ENCODE peak calls at places on chromosomes 12 and 14, in ten cellular contexts. K is OCI-LY7; Y is naive thymus-derived CD4-positive, alpha-beta T cell; T is neural progenitor cell; C is GM23248; Q is RWPE1; J is left ventricle myocardium inferior; R is CD4-positive, CD25-positive, alpha-beta regulatory T cell; H is mammary epithelial cell; S is breast epithelium. P is an unnamed sample.

GRCh38 chr12:50488801-50489200 is 16.0 kb upstream of the DIP2B start:
- DNase-seq in C (no peak), Q (no peak), T (no peak), R (no peak), H (no peak), S (no peak), J (no peak), Y (no peak), K (no peak), P (peak)

GRCh38 chr14:105491366-105492006 is 440 bp downstream of the TEDC1 start:
- DNase-seq in J (peak), C (peak), K (peak), R (peak), Q (peak), Y (peak), H (peak), T (peak), S (no peak), P (peak)

GRCh38 chr12:6942331-6942665 is 1.3 kb upstream of the RNU7-1 start:
- DNase-seq in Y (no peak), Q (no peak), C (no peak), R (no peak), T (no peak), S (no peak), K (no peak), J (no peak), H (no peak), P (no peak)

GRCh38 chr14:85529803-85530574 is at the start of gene FLRT2:
- DNase-seq in C (peak), J (peak), Q (peak), H (peak), R (no peak), Y (no peak), T (peak), S (no peak), K (no peak), P (peak)

GRCh38 chr14:42140831-42141279 is 534.2 kb downstream of the LRFN5 start:
- DNase-seq in C (peak), Y (no peak), K (no peak), J (no peak), R (no peak), H (peak), S (no peak), Q (peak), T (no peak), P (no peak)

GRCh38 chr12:120688527-120689071 is 1.6 kb downstream of the MLEC start:
- DNase-seq in J (no peak), C (peak), R (peak), T (no peak), K (no peak), S (no peak), H (no peak), Y (no peak), Q (no peak), P (peak)

GRCh38 chr12:75852956-75853355 is 178.6 kb downstream of the PHLDA1 start:
- DNase-seq in Y (no peak), R (no peak), T (no peak), C (no peak), J (no peak), Q (no peak), S (no peak), H (peak), K (no peak), P (no peak)

GRCh38 chr12:22414742-22415141 is 80.2 kb upstream of the ST8SIA1 start:
- DNase-seq in T (no peak), H (no peak), C (no peak), S (no peak), J (no peak), K (no peak), R (no peak), Y (no peak), Q (no peak), P (no peak)

GRCh38 chr12:2057041-2057792 is 4.4 kb downstream of the CACNA1C start:
- DNase-seq in S (no peak), T (peak), C (peak), Y (no peak), R (peak), J (peak), Q (no peak), K (peak), H (peak), P (peak)

GRCh38 chr12:18139989-18140596 is 50.1 kb upstream of the RERGL start:
- DNase-seq in Y (no peak), H (peak), R (peak), C (peak), J (no peak), K (peak), T (peak), Q (no peak), S (no peak), P (peak)

GRCh38 chr12:98355322-98355721 is 160.1 kb upstream of the TMPO start:
- DNase-seq in S (no peak), C (peak), T (no peak), Q (peak), K (no peak), R (no peak), H (peak), Y (no peak), J (no peak), P (no peak)

GRCh38 chr14:99274346-99275221 is 2.6 kb upstream of the BCL11B start:
- DNase-seq in T (peak), C (peak), R (peak), S (peak), K (no peak), J (peak), Q (peak), H (peak), Y (peak), P (peak)

GRCh38 chr14:101017209-101017608 is 113.7 kb upstream of the RTL1 start:
- DNase-seq in H (no peak), Q (no peak), T (no peak), K (no peak), C (peak), J (no peak), R (no peak), Y (no peak), S (peak), P (no peak)

GRCh38 chr12:124388038-124388676 is 93.3 kb downstream of the RFLNA start:
- DNase-seq in K (no peak), T (no peak), S (no peak), Y (no peak), C (peak), Q (no peak), H (no peak), R (no peak), J (no peak), P (peak)

GRCh38 chr14:54003064-54003463 is 46.4 kb upstream of the BMP4 start:
- DNase-seq in Q (no peak), C (no peak), S (no peak), H (no peak), T (no peak), Y (no peak), K (no peak), J (no peak), R (no peak), P (no peak)

GRCh38 chr12:40583743-40584142 is 108.5 kb upstream of the CNTN1 start:
- DNase-seq in C (no peak), H (no peak), S (no peak), K (no peak), Q (no peak), R (no peak), T (no peak), Y (no peak), J (no peak), P (no peak)

GRCh38 chr14:89417469-89418225 is 614 bp upstream of the FOXN3 start:
- DNase-seq in K (peak), J (peak), H (peak), Q (no peak), Y (peak), C (peak), S (peak), T (peak), R (peak), P (peak)

GRCh38 chr14:79279645-79280399 is 931.5 kb downstream of the DIO2 start:
- DNase-seq in K (no peak), Y (no peak), T (peak), J (no peak), Q (no peak), S (peak), R (no peak), C (peak), H (peak), P (no peak)

GRCh38 chr14:52422650-52423356 is 108.7 kb downstream of the PTGER2 start:
- DNase-seq in Y (no peak), Q (no peak), R (peak), T (no peak), S (no peak), J (no peak), C (no peak), H (no peak), K (no peak), P (no peak)

GRCh38 chr12:30358113-30358512 is 337.6 kb downstream of the IPO8 start:
- DNase-seq in S (no peak), H (no peak), C (no peak), R (no peak), J (no peak), Y (no peak), K (no peak), T (peak), Q (no peak), P (no peak)

GRCh38 chr12:118714051-118714460 is 267.3 kb upstream of the SRRM4 start:
- DNase-seq in K (peak), C (peak), R (peak), J (no peak), S (no peak), H (no peak), T (peak), Q (no peak), Y (no peak), P (no peak)

GRCh38 chr12:116400671-116401357 is 123.3 kb upstream of the MED13L start:
- DNase-seq in C (no peak), J (no peak), Y (no peak), H (no peak), R (no peak), Q (no peak), S (no peak), K (no peak), T (no peak), P (no peak)

GRCh38 chr12:67758119-67758873 is 109.8 kb downstream of the DYRK2 start:
- DNase-seq in K (peak), C (no peak), Q (no peak), T (no peak), H (no peak), R (no peak), Y (no peak), S (no peak), J (no peak), P (no peak)

GRCh38 chr12:15322164-15323054 is at the start of gene PTPRO:
- DNase-seq in J (no peak), K (no peak), C (peak), T (peak), Q (peak), S (no peak), Y (no peak), H (peak), R (no peak), P (no peak)

GRCh38 chr14:65813760-65814387 is 401.3 kb downstream of the FUT8 start:
- DNase-seq in T (peak), Q (no peak), H (no peak), S (no peak), R (no peak), K (no peak), J (no peak), C (no peak), Y (no peak), P (no peak)

GRCh38 chr12:124484526-124484953 is 82.9 kb downstream of the NCOR2 start:
- DNase-seq in S (no peak), T (no peak), Q (no peak), H (no peak), K (peak), R (peak), C (no peak), J (peak), Y (no peak), P (no peak)

GRCh38 chr12:53229454-53229853 is 2.6 kb downstream of the RARG start:
- DNase-seq in R (no peak), T (no peak), S (no peak), C (no peak), J (no peak), K (no peak), Q (no peak), Y (no peak), H (no peak), P (no peak)
- H3K27ac ChIP-seq in R (no peak), T (no peak), S (peak), C (no peak), J (no peak), K (no peak), Q (peak), Y (no peak), H (no peak), P (no peak)

GRCh38 chr14:103749452-103749851 is 33.8 kb downstream of the ZFYVE21 start:
- DNase-seq in S (no peak), C (no peak), R (no peak), K (no peak), T (no peak), J (no peak), H (no peak), Q (no peak), Y (no peak), P (no peak)
- H3K27ac ChIP-seq in S (no peak), C (no peak), R (no peak), K (no peak), T (no peak), J (no peak), H (no peak), Q (no peak), Y (no peak), P (no peak)

GRCh38 chr12:131205534-131205933 is 251.8 kb downstream of the ADGRD1 start:
- DNase-seq in Y (no peak), R (no peak), S (no peak), K (no peak), T (no peak), Q (no peak), H (no peak), C (no peak), J (no peak), P (no peak)
- H3K27ac ChIP-seq in Y (no peak), R (no peak), S (no peak), K (no peak), T (no peak), Q (no peak), H (no peak), C (no peak), J (no peak), P (no peak)

DNA sequence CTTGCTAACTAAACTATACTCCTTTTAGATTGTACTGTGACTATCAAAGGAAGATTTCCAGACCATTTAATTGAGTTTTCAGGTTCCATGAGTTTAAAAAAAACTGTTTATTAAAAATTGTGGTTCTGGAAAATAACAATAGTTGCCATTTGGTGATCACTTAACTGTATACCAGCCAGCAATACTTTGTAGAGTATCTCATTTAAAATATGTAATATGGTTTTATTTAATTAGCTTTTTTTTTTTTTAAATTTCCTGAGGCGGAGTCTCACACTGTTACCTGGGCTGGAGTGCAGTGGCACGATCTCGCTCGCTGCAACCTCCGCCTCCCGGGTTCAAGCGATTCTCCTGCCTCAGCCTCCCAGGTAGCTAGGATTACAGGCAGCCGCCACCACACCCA is 7.4 kb downstream of the MARK3 start:
- DNase-seq in Q (no peak), R (no peak), K (no peak), H (no peak), J (no peak), S (no peak), Y (no peak), C (no peak), T (no peak), P (no peak)
- H3K27ac ChIP-seq in Q (peak), R (no peak), K (no peak), H (peak), J (peak), S (no peak), Y (no peak), C (peak), T (no peak), P (no peak)

DNA sequence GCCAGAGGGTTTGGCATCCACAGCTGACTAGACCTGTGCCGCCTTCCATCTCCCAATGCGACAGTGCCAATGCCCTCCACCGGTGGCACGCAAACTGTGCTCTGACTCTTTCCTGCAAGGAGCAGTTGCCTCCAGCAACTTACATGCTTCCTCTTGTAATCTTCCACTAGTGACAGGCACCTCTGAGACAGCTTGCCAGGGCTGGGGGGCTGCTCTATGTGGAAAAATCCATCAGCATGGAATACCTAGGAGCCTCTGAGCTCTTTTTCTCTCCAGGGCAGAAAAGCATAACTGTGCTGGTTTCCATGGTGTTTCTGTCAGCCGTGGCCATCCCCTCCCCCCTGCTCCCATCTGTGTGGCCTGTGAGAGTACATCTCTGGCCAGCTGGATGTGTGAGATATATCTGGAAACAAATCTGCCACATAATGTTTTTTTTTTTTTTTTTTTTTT is 110.6 kb downstream of the MYRFL start:
- DNase-seq in J (no peak), S (peak), R (no peak), K (no peak), Q (no peak), C (peak), Y (no peak), T (no peak), H (no peak), P (no peak)
- H3K27ac ChIP-seq in J (no peak), S (peak), R (no peak), K (no peak), Q (no peak), C (no peak), Y (no peak), T (no peak), H (no peak), P (no peak)

DNA sequence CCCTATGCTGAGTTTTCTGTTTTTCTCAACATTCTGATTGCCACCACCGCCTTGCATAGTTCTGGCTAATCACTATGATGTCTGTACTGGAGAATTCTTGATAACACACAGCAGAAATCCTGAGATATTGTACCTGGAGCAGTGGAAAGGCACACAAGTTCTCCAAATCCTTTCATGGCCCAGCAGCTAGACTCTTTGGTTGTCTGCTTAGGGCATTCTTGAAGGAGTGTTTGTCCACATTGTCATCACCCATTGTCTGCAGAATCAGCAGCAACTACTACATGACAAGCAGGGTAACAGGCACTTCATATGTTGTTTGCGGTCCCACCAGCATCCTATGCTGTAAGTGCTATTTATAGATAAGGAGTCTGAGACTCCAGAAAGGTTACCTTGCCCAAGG is 128.9 kb downstream of the DAAM1 start:
- DNase-seq in Y (no peak), K (no peak), R (no peak), J (no peak), H (no peak), S (no peak), Q (no peak), C (no peak), T (no peak), P (no peak)
- H3K27ac ChIP-seq in Y (no peak), K (no peak), R (no peak), J (peak), H (no peak), S (no peak), Q (no peak), C (no peak), T (no peak), P (no peak)

GRCh38 chr12:64627781-64628180 is 17.5 kb downstream of the RASSF3 start:
- DNase-seq in T (no peak), Y (no peak), K (no peak), Q (no peak), J (no peak), S (no peak), R (no peak), H (peak), C (peak), P (peak)

GRCh38 chr12:64624035-64624434 is 13.7 kb downstream of the RASSF3 start:
- DNase-seq in C (no peak), H (no peak), K (no peak), Q (no peak), T (no peak), R (no peak), J (no peak), S (no peak), Y (no peak), P (no peak)

GRCh38 chr12:64621257-64621942 is 11.1 kb downstream of the RASSF3 start:
- DNase-seq in T (no peak), C (peak), Q (no peak), H (peak), Y (no peak), J (no peak), S (no peak), R (no peak), K (peak), P (peak)

GRCh38 chr12:64631197-64631596 is 20.9 kb downstream of the RASSF3 start:
- DNase-seq in H (no peak), C (no peak), Y (no peak), S (no peak), Q (no peak), T (no peak), R (no peak), K (no peak), J (no peak), P (no peak)

GRCh38 chr12:64625243-64626077 is 15.2 kb downstream of the RASSF3 start:
- DNase-seq in Q (peak), T (no peak), R (peak), J (peak), Y (no peak), C (peak), K (peak), H (peak), S (no peak), P (peak)
- H3K27ac ChIP-seq in Q (peak), T (peak), R (peak), J (peak), Y (peak), C (peak), K (peak), H (peak), S (peak), P (peak)

GRCh38 chr12:9323144-9323681 is 115.0 kb upstream of the PZP start:
- DNase-seq in T (no peak), S (no peak), J (no peak), C (no peak), Y (no peak), R (no peak), Q (no peak), H (no peak), K (no peak), P (no peak)
- H3K27ac ChIP-seq in T (no peak), S (no peak), J (no peak), C (no peak), Y (no peak), R (no peak), Q (no peak), H (no peak), K (no peak), P (no peak)